ENCODE peak calls at places on chromosome 1, in four cellular contexts. I, J, M and N are unnamed samples.

GRCh38 chr1:155140630-155140953 is 261 bp upstream of the DPM3 start:
- DNase-seq in I (no peak), M (no peak), J (no peak), N (no peak)

GRCh38 chr1:8239306-8240023 is 78.4 kb upstream of the SLC45A1 start:
- DNase-seq in I (peak), J (no peak), M (peak), N (no peak)

GRCh38 chr1:155236451-155236850 is 18.8 kb downstream of the ENTREP3 start:
- DNase-seq in J (no peak), I (no peak), M (no peak), N (no peak)

GRCh38 chr1:175124842-175125241 is 57.2 kb downstream of the TNN start:
- DNase-seq in M (no peak), J (no peak), I (no peak), N (no peak)

GRCh38 chr1:3409737-3410434 is 44.6 kb upstream of the ARHGEF16 start:
- DNase-seq in J (no peak), M (peak), I (peak), N (no peak)

GRCh38 chr1:165631403-165632151 is 543 bp downstream of the MGST3 start:
- DNase-seq in I (peak), J (peak), M (no peak), N (no peak)

GRCh38 chr1:181777812-181778211 is 283.7 kb downstream of the ZNF648 start:
- DNase-seq in I (no peak), J (no peak), M (no peak), N (no peak)

GRCh38 chr1:241870290-241870689 is 22.3 kb downstream of the EXO1 start:
- DNase-seq in I (no peak), M (no peak), J (no peak), N (no peak)

GRCh38 chr1:226702318-226702956 is 36.6 kb downstream of the ITPKB start:
- DNase-seq in J (no peak), M (no peak), I (no peak), N (no peak)
- TF ChIP-seq NR2C2 in J (no peak), M (no peak), I (no peak), N (no peak)

GRCh38 chr1:159835366-159835765 is 8.7 kb downstream of the SLAMF8 start:
- DNase-seq in I (no peak), M (no peak), J (no peak), N (no peak)

GRCh38 chr1:159843459-159843858 is 16.8 kb downstream of the SLAMF8 start:
- DNase-seq in I (no peak), J (no peak), M (no peak), N (no peak)

GRCh38 chr1:159835862-159836518 is 9.3 kb downstream of the SLAMF8 start:
- DNase-seq in M (no peak), I (no peak), J (peak), N (no peak)

GRCh38 chr1:159839135-159839849 is 12.6 kb downstream of the SLAMF8 start:
- DNase-seq in I (no peak), M (no peak), J (peak), N (peak)

GRCh38 chr1:159838715-159839114 is 12.0 kb downstream of the SLAMF8 start:
- DNase-seq in M (no peak), I (no peak), J (peak), N (peak)
- TF ChIP-seq NR2C2 in M (no peak), I (no peak), J (no peak), N (no peak)

DNA sequence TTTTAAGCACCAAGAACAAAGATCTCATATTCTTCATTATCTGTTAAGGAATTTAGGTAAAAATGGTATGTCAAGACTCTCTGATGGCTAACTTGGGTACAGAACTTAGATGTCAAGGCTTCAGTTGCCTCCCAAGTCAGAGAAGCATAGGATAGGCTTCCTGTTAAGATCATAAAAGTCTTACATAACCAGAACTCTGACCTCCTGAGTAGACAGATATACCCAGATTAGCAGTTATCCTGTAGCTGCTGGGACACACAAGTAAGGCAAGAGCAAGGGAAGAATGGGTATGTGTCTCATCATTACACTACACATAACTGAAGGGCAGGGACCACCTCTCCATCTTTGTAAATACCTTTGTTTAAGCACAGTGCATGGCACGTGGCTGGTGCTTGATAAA is 15.4 kb upstream of the KLHL12 start:
- DNase-seq in M (no peak), I (no peak), J (no peak), N (no peak)
- TF ChIP-seq NR2C2 in M (no peak), I (no peak), J (no peak), N (no peak)

DNA sequence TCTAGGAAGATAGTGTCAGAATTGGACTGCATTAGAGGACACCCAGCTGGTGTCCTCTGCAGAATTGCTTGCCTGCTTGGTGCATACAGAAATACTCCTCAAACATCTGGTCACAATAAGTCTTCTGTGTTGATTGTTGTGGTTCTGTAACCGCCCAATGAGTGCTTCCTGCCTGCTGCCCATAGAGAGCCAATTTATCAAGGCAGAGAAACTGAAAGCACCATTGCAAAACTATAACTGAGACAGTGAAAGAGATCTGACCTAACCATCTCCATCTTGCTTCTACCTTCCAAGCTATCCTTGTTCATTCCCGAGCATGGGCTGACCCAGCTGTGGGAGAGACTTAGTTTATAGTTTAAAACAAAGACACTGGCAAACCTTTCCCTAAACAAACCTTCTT is 462.4 kb upstream of the RGS18 start:
- DNase-seq in J (no peak), I (no peak), M (no peak), N (peak)
- TF ChIP-seq NR2C2 in J (no peak), I (no peak), M (no peak), N (no peak)

GRCh38 chr1:184900507-184900906 is 73.8 kb downstream of the NIBAN1 start:
- DNase-seq in I (no peak), J (no peak), M (no peak), N (no peak)
- TF ChIP-seq NR2C2 in I (no peak), J (no peak), M (no peak), N (no peak)

GRCh38 chr1:203244776-203245175 is 15.3 kb upstream of the CHIT1 start:
- DNase-seq in J (no peak), I (no peak), M (peak), N (no peak)
- TF ChIP-seq NR2C2 in J (no peak), I (no peak), M (peak), N (no peak)

GRCh38 chr1:119791377-119791776 is 19.9 kb downstream of the REG4 start:
- DNase-seq in J (no peak), M (no peak), I (no peak), N (no peak)
- TF ChIP-seq NR2C2 in J (no peak), M (no peak), I (no peak), N (no peak)

GRCh38 chr1:52264530-52265115 is 101.4 kb downstream of the CC2D1B start:
- DNase-seq in I (no peak), M (no peak), J (no peak), N (no peak)

GRCh38 chr1:52263153-52263910 is 102.7 kb downstream of the CC2D1B start:
- DNase-seq in M (peak), J (no peak), I (no peak), N (no peak)

GRCh38 chr1:52266507-52266906 is 99.5 kb downstream of the CC2D1B start:
- DNase-seq in I (no peak), M (no peak), J (no peak), N (no peak)

GRCh38 chr1:52268372-52268771 is 97.6 kb downstream of the CC2D1B start:
- DNase-seq in M (no peak), J (no peak), I (peak), N (no peak)
- TF ChIP-seq NR2C2 in M (no peak), J (no peak), I (no peak), N (no peak)

GRCh38 chr1:111792249-111792648 is 36.5 kb downstream of the DDX20 start:
- DNase-seq in I (no peak), J (no peak), M (peak), N (no peak)
- TF ChIP-seq NR2C2 in I (no peak), J (no peak), M (no peak), N (no peak)

GRCh38 chr1:220299337-220299736 is 27.1 kb upstream of the RAB3GAP2 start:
- DNase-seq in M (no peak), I (no peak), J (no peak), N (no peak)

GRCh38 chr1:220298470-220298869 is 26.2 kb upstream of the RAB3GAP2 start:
- DNase-seq in J (no peak), M (no peak), I (no peak), N (no peak)

GRCh38 chr1:220296941-220297460 is 24.7 kb upstream of the RAB3GAP2 start:
- DNase-seq in M (no peak), J (no peak), I (no peak), N (no peak)

GRCh38 chr1:220291575-220291974 is 19.3 kb upstream of the RAB3GAP2 start:
- DNase-seq in I (no peak), M (no peak), J (no peak), N (no peak)

DNA sequence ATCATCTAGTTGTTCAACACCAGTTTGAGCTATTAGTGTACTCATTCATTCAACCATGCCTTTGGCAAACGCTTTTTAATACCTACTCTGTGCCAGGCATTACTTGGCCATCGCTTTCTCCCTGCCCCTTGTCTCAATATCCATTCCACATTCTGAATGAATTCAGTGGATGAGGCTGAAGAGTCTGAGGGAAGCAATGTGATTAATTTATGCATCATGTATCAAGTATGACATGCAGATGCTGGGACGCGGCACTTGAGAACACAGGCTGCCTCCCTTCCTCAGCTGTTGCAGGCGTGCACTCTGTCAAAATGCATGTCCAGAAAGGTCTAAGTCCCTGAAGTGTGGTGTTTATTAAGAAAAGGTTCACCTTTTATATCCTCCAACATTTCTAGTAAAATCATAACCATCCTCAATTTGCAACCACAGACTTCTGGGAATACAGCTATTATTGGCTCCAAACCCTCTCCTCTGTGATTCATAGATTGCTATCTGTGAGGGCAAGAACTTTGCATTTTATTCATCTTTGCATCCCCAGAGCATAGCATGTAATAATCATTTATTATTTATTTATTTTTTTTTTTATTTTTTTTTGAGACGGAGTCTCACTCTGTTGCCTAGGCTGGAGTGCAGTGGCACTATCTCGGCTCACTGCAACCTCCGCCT is 22.6 kb upstream of the RAB3GAP2 start:
- DNase-seq in M (no peak), J (no peak), I (no peak), N (no peak)
- TF ChIP-seq NR2C2 in M (no peak), J (no peak), I (no peak), N (no peak)